ENCODE peak calls at places on chromosomes 1 and 21, in seven cellular contexts. U is cardiac muscle cell, G is psoas muscle, S is endodermal cell, Y is fibroblast of mammary gland, H is vagina, L is tibial nerve. V is an unnamed sample.

GRCh38 chr1:226403522-226404034 is 4.3 kb downstream of the PARP1 start:
- DNase-seq in S (peak), U (no peak), G (no peak), Y (peak), H (no peak), L (no peak), V (no peak)

GRCh38 chr1:110310300-110310699 is 28.9 kb upstream of the RBM15 start:
- DNase-seq in G (no peak), L (no peak), U (no peak), Y (no peak), S (no peak), H (no peak), V (no peak)

GRCh38 chr1:38919075-38919474 is 22.6 kb downstream of the RHBDL2 start:
- DNase-seq in H (no peak), Y (no peak), L (no peak), S (no peak), G (peak), U (peak), V (no peak)

GRCh38 chr1:233584376-233584775 is 29.5 kb upstream of the KCNK1 start:
- DNase-seq in S (no peak), H (no peak), Y (no peak), G (no peak), U (no peak), L (no peak), V (no peak)

GRCh38 chr21:36980280-36981048 is 14.0 kb upstream of the HLCS start:
- DNase-seq in S (peak), G (peak), Y (peak), L (no peak), H (no peak), U (peak), V (no peak)

GRCh38 chr21:27134513-27134912 is 167.6 kb upstream of the ADAMTS5 start:
- DNase-seq in S (no peak), L (no peak), Y (peak), H (no peak), G (no peak), U (no peak), V (no peak)

GRCh38 chr1:96090134-96090533 is 631.5 kb upstream of the PTBP2 start:
- DNase-seq in G (no peak), H (no peak), U (no peak), S (no peak), L (no peak), Y (no peak), V (no peak)

GRCh38 chr1:226954777-226955176 is 14.7 kb downstream of the COQ8A start:
- DNase-seq in H (no peak), S (no peak), L (no peak), G (no peak), U (no peak), Y (no peak), V (no peak)

GRCh38 chr21:37266515-37267221 is 466 bp downstream of the VPS26C start:
- DNase-seq in L (no peak), G (no peak), S (no peak), H (no peak), U (peak), Y (peak), V (no peak)

GRCh38 chr1:226627050-226627755 is 78.6 kb downstream of the STUM start:
- DNase-seq in G (peak), S (peak), U (no peak), L (no peak), Y (no peak), H (no peak), V (no peak)

GRCh38 chr1:36786425-36786824 is 247.9 kb downstream of the GRIK3 start:
- DNase-seq in L (no peak), S (no peak), G (no peak), Y (no peak), H (no peak), U (no peak), V (no peak)

GRCh38 chr1:111490220-111490619 is 13.2 kb downstream of the ADORA3 start:
- DNase-seq in H (no peak), L (no peak), S (no peak), U (no peak), Y (no peak), G (no peak), V (no peak)

GRCh38 chr1:25068829-25069228 is 138.8 kb upstream of the RUNX3 start:
- DNase-seq in H (no peak), S (no peak), Y (no peak), L (no peak), U (no peak), G (no peak), V (no peak)

GRCh38 chr1:2645143-2645542 is 12.3 kb upstream of the MMEL1 start:
- DNase-seq in G (peak), S (no peak), Y (no peak), H (no peak), L (no peak), U (no peak), V (no peak)

GRCh38 chr1:230753586-230754251 is 6.5 kb downstream of the CAPN9 start:
- DNase-seq in L (no peak), S (peak), Y (no peak), H (no peak), G (no peak), U (peak), V (peak)

GRCh38 chr21:43318841-43319781 is 107.8 kb downstream of the SIK1 start:
- DNase-seq in S (no peak), L (peak), U (no peak), Y (peak), G (peak), H (no peak), V (no peak)

GRCh38 chr1:109527846-109528245 is 11.8 kb upstream of the GPR61 start:
- DNase-seq in G (no peak), S (no peak), L (no peak), H (no peak), U (no peak), Y (no peak), V (no peak)

GRCh38 chr1:157111396-157112165 is 12.0 kb upstream of the ETV3L start:
- DNase-seq in L (no peak), Y (no peak), H (no peak), U (no peak), G (no peak), S (peak), V (no peak)

GRCh38 chr1:39145651-39145970 is 58.9 kb upstream of the MACF1 start:
- DNase-seq in L (no peak), U (no peak), G (no peak), S (no peak), H (no peak), Y (no peak), V (no peak)

GRCh38 chr1:172870901-172871606 is 179.7 kb downstream of the TNFSF18 start:
- DNase-seq in G (no peak), L (no peak), S (no peak), U (no peak), Y (peak), H (no peak), V (peak)

GRCh38 chr1:155379180-155379876 is 58.6 kb downstream of the RUSC1 start:
- DNase-seq in G (no peak), U (peak), H (no peak), Y (peak), S (no peak), L (no peak), V (no peak)

GRCh38 chr1:23417570-23417969 is 7.0 kb downstream of the TCEA3 start:
- DNase-seq in U (peak), Y (peak), H (no peak), G (peak), S (no peak), L (no peak), V (no peak)

GRCh38 chr1:226650236-226650841 is 88.7 kb downstream of the ITPKB start:
- DNase-seq in H (no peak), G (peak), U (no peak), Y (no peak), L (no peak), S (peak), V (no peak)

GRCh38 chr1:156263288-156263655 is 15.4 kb upstream of the PAQR6 start:
- DNase-seq in H (no peak), S (no peak), U (no peak), G (peak), Y (no peak), L (no peak), V (no peak)

GRCh38 chr1:38308780-38309179 is 262.2 kb upstream of the POU3F1 start:
- DNase-seq in Y (no peak), L (no peak), H (no peak), S (no peak), U (peak), G (no peak), V (no peak)

GRCh38 chr1:209513226-209513625 is 70.3 kb upstream of the CAMK1G start:
- DNase-seq in U (peak), Y (peak), G (no peak), S (peak), L (no peak), H (peak), V (peak)

GRCh38 chr1:227437495-227438008 is 119.3 kb upstream of the CDC42BPA start:
- DNase-seq in Y (peak), U (peak), S (peak), H (no peak), G (no peak), L (no peak), V (peak)

GRCh38 chr1:32500387-32501209 is 35.7 kb downstream of the ZBTB8B start:
- DNase-seq in G (peak), Y (peak), H (no peak), S (peak), L (peak), U (peak), V (no peak)

GRCh38 chr1:25206201-25206600 is 26.1 kb downstream of the SYF2 start:
- DNase-seq in H (no peak), Y (no peak), S (no peak), G (no peak), U (no peak), L (no peak), V (no peak)

GRCh38 chr1:180042994-180043622 is 88.5 kb downstream of the CEP350 start:
- DNase-seq in U (no peak), S (no peak), L (no peak), Y (peak), H (no peak), G (no peak), V (no peak)

GRCh38 chr1:20725189-20726106 is 7.1 kb downstream of the SH2D5 start:
- DNase-seq in S (peak), U (no peak), Y (peak), L (no peak), G (peak), H (peak), V (no peak)

GRCh38 chr1:180295999-180296398 is 65.9 kb downstream of the LHX4 start:
- DNase-seq in S (no peak), L (no peak), H (no peak), U (no peak), Y (no peak), G (no peak), V (no peak)

GRCh38 chr1:195717651-195718050 is 890.6 kb downstream of the KCNT2 start:
- DNase-seq in Y (peak), G (no peak), U (peak), H (no peak), S (no peak), L (no peak), V (peak)

GRCh38 chr1:101781437-101781836 is 215.3 kb downstream of the OLFM3 start:
- DNase-seq in G (no peak), Y (peak), U (peak), H (no peak), L (no peak), S (no peak), V (no peak)

GRCh38 chr1:62131093-62131725 is 63.4 kb upstream of the L1TD1 start:
- DNase-seq in S (peak), H (no peak), G (no peak), L (peak), Y (peak), U (peak), V (no peak)

GRCh38 chr1:201450721-201451291 is 18.2 kb downstream of the PHLDA3 start:
- DNase-seq in U (peak), H (no peak), L (no peak), S (peak), G (peak), Y (peak), V (no peak)

GRCh38 chr1:116927049-116927798 is 17.5 kb downstream of the PTGFRN start:
- DNase-seq in Y (no peak), H (no peak), L (no peak), G (no peak), U (no peak), S (peak), V (no peak)
- H3K4me3 ChIP-seq in Y (no peak), H (no peak), L (no peak), G (no peak), U (no peak), S (no peak), V (no peak)

GRCh38 chr1:178542554-178543290 is 29.8 kb downstream of the TEX35 start:
- DNase-seq in U (peak), Y (peak), H (no peak), G (peak), S (peak), L (peak), V (peak)

GRCh38 chr1:178541829-178542553 is 29.1 kb downstream of the TEX35 start:
- DNase-seq in U (peak), Y (no peak), G (no peak), H (peak), S (peak), L (no peak), V (no peak)

GRCh38 chr1:178540646-178541045 is 27.7 kb downstream of the TEX35 start:
- DNase-seq in S (no peak), U (no peak), G (no peak), L (no peak), Y (peak), H (peak), V (no peak)

GRCh38 chr1:178540204-178540603 is 27.3 kb downstream of the TEX35 start:
- DNase-seq in S (no peak), L (no peak), U (no peak), H (no peak), Y (no peak), G (no peak), V (no peak)

DNA sequence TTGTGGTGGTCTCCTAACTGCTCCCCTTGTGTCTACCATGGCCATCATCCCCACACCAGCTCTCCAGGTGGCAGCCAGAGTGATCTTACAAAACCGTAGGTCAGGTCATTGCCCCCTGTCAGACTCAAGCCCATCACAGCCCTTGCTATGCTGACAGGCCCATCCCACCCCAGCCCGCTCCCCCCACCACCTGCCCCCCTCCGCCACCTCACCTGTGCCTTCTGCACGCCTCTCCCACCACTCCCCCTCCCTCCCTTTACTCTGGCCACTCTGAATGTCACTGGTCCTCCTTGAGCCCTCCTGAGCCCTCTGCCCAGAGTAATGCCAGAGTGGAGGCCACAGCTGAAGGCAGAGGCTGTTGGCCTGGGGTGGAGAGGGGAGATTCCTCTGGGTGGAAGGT is 28.5 kb downstream of the TEX35 start:
- DNase-seq in S (no peak), Y (no peak), G (no peak), H (peak), U (no peak), L (no peak), V (no peak)
- H3K4me3 ChIP-seq in S (peak), Y (no peak), G (peak), H (peak), U (peak), L (peak), V (no peak)

DNA sequence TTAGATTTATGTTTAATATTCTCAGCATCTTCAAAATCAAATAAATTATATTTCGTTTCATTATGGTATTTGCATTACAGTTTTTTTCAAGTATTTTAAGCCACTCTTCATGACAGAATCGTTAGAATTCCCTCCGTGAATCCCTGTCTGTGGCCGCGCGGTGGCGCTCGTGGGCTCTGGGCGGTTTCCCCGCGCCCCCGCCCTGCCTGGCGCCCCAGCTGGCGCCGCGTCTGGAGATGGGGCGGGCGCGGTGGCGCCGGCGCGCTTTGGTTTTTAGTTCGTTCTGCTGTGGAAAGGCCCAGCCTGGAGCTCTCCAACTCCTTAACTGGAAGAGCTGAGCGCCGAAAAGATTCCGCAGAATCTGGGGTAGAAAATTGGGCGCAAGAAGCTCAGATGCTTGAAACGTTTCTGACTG is 25.7 kb downstream of the PRMT2 start:
- DNase-seq in G (peak), H (no peak), S (peak), U (peak), Y (peak), L (peak), V (no peak)
- H3K4me3 ChIP-seq in G (peak), H (peak), S (no peak), U (no peak), Y (peak), L (peak), V (no peak)

GRCh38 chr1:83641206-83641658 is 357.7 kb downstream of the TTLL7 start:
- DNase-seq in G (no peak), L (peak), S (peak), U (no peak), Y (peak), H (no peak), V (no peak)
- H3K4me3 ChIP-seq in G (no peak), L (no peak), S (no peak), U (no peak), Y (peak), H (peak), V (no peak)

GRCh38 chr1:244576259-244576892 is 76.5 kb upstream of the DESI2 start:
- DNase-seq in G (no peak), L (no peak), H (no peak), S (no peak), Y (peak), U (no peak), V (no peak)
- H3K4me3 ChIP-seq in G (no peak), L (no peak), H (no peak), S (peak), Y (no peak), U (no peak), V (no peak)

DNA sequence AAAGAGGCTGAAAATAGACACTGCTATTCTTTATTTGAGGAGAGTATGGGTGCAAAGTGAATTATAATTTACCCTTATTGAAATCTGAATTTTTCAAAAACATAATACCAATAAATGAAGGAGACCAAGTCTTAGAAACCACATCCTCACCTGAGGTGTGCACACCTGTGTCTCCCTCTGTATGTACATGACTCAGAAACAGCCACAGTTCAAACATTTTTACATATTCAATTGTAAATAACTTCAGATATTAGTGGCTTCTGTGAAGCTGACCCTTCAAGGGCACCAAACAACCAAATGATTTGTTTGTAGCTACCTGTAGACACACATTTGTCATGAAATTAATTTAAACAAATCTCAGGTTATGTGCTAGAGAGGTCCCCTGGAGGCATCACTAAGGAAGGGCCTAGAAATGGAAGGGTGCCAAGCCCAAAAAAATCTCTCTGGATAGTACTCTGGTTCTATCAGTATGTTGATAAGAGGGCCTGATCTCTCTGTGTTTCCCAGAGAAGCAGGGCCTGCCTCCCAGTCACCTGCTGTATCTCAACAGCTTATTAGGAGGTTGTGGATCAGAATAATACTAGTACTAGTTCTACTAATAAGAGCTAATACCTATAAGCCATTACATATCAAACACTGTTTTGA is 28.1 kb downstream of the ERI3 start:
- DNase-seq in L (no peak), G (no peak), Y (no peak), U (peak), S (no peak), H (no peak), V (no peak)
- H3K4me3 ChIP-seq in L (no peak), G (no peak), Y (no peak), U (no peak), S (no peak), H (no peak), V (no peak)

GRCh38 chr1:247228133-247228532 is 27.7 kb upstream of the VN1R5 start:
- DNase-seq in S (no peak), H (no peak), Y (peak), U (no peak), G (no peak), L (no peak), V (no peak)
- H3K4me3 ChIP-seq in S (no peak), H (no peak), Y (no peak), U (no peak), G (no peak), L (no peak), V (no peak)